ENCODE peak calls at places on chromosomes 2 and 18, in five cellular contexts. R, G, J, T and E are unnamed samples.

GRCh38 chr2:201450910-201451329 is 338 bp downstream of the TRAK2 start:
- DNase-seq in T (no peak), G (no peak), J (no peak), R (no peak), E (no peak)

GRCh38 chr18:54284967-54285785 is 15.9 kb downstream of the POLI start:
- DNase-seq in R (no peak), T (no peak), J (peak; percentile 99), G (no peak), E (peak; percentile 26)

GRCh38 chr2:45568935-45569334 is 42.1 kb downstream of the SRBD1 start:
- DNase-seq in J (no peak), R (no peak), G (no peak), T (no peak), E (no peak)

GRCh38 chr2:141439524-141439923 is 691.3 kb downstream of the LRP1B start:
- DNase-seq in J (no peak), R (no peak), T (no peak), G (no peak), E (no peak)

GRCh38 chr2:43041661-43042360 is 184.6 kb downstream of the ZFP36L2 start:
- DNase-seq in J (no peak), T (no peak), G (peak; percentile 48), R (peak; percentile 82), E (peak; percentile 71)

GRCh38 chr2:96103388-96103705 is 13.0 kb downstream of the ADRA2B start:
- DNase-seq in R (peak; percentile 14), J (no peak), G (no peak), T (peak; percentile 33), E (no peak)

GRCh38 chr18:23616258-23616657 is 30.0 kb upstream of the NPC1 start:
- DNase-seq in G (no peak), T (no peak), R (no peak), J (no peak), E (no peak)

GRCh38 chr18:907171-907879 is 2.7 kb downstream of the ADCYAP1 start:
- DNase-seq in G (peak; percentile 46), T (no peak), J (no peak), R (peak; percentile 49), E (no peak)

GRCh38 chr2:239953418-239954061 is 71.6 kb downstream of the NDUFA10 start:
- DNase-seq in J (no peak), R (no peak), G (peak; percentile 66), T (peak; percentile 87), E (no peak)

GRCh38 chr2:71801969-71802368 is 345.7 kb downstream of the CYP26B1 start:
- DNase-seq in J (peak; percentile 7), R (peak; percentile 51), T (peak; percentile 84), G (peak; percentile 84), E (no peak)

GRCh38 chr2:65281626-65282351 is 54.2 kb downstream of the ACTR2 start:
- DNase-seq in J (no peak), R (no peak), T (no peak), G (peak; percentile 62), E (no peak)

GRCh38 chr2:234986346-234986745 is 34.5 kb downstream of the SH3BP4 start:
- DNase-seq in T (no peak), R (no peak), J (no peak), G (peak; percentile 6), E (no peak)

DNA sequence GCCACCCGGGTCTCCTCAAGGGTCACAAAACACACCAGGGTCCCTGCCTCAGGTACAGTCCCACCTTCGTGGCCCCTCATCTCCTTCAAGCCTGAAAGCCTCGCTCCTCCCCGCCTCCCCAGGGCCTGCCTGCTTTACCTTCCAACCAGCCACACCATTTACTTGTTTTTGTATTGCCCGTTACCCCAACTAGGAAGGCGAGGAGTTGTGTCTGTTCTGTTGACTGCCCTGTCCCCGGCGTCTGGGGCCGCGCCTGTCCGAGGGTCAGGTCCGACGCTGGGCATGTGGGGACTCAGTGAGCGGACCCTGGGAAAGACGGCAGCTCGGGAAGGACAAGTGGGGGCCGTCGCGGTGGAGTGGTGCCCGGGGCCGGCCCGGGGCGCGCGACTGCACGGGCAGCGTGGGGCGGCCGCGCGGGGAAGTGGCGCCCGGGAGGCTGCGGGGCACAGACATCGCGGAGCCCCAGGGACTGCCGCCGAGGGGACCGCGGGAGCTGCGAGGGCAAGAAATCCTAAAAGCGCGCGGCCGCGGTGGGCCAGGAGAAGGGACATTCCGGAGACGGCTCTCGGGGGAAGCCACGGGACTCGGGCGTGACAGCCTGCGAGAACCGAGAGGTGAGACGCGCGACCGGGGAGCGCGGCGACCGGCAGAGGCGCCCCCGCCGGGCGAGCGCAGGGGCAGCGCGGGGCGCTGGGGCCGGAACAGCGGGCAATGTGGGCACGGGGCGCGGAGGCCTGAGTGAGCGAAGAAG is 797 bp upstream of the GRHL1 start:
- DNase-seq in T (no peak), R (no peak), J (peak; percentile 61), G (peak; percentile 72), E (no peak)
- TF ChIP-seq CTCF in T (peak; percentile 8), R (peak; percentile 38), J (peak; percentile 15), G (peak; percentile 28), E (no peak)

GRCh38 chr2:218879881-218880748 is 537 bp upstream of the WNT10A start:
- DNase-seq in G (peak; percentile 68), J (peak; percentile 79), T (no peak), R (peak; percentile 74), E (no peak)
- H3K4me3 ChIP-seq in G (peak overlapping the region; percentile 26), J (peak overlapping the region; percentile 68), T (peak overlapping the region; percentile 2), R (peak overlapping the region; percentile 28), E (no peak overlapping the region)

GRCh38 chr2:63050916-63051794 is 525 bp downstream of the OTX1 start:
- DNase-seq in T (no peak), G (no peak), J (peak; percentile 7), R (peak; percentile 58), E (no peak)
- TF ChIP-seq CTCF in T (no peak), G (no peak), J (no peak), R (no peak), E (no peak)

DNA sequence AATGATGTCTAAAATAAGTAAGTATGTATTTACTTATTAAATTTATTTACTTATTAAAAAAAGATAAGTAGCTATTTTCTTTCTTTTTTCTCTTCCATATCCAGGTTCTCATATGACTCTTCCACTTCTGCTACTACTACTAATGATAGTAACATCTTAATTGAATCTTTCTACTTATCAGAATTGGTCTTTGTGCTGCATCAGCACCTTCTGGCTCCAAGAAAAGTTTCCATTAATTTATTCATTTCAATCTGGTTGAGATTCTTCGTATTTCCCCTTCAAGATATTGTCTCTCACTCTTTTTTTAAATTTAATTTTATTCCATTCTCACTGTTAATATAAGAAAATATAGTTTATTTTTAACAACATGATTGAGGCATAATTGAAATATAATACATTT is 1675.4 kb downstream of the DPP10 start:
- DNase-seq in J (no peak), R (no peak), G (no peak), T (no peak), E (no peak)
- H3K4me3 ChIP-seq in J (no peak overlapping the region), R (no peak overlapping the region), G (no peak overlapping the region), T (no peak overlapping the region), E (no peak overlapping the region)

GRCh38 chr18:10670856-10671255 is 145.0 kb downstream of the NAPG start:
- DNase-seq in T (no peak), J (peak; percentile 17), R (no peak), G (no peak), E (no peak)
- TF ChIP-seq CTCF in T (no peak), J (no peak), R (no peak), G (no peak), E (no peak)

GRCh38 chr2:27247893-27248292 is 15.0 kb downstream of the SLC30A3 start:
- DNase-seq in R (no peak), G (no peak), J (no peak), T (no peak), E (no peak)

GRCh38 chr2:27249077-27249890 is 13.6 kb downstream of the SLC30A3 start:
- DNase-seq in R (peak; percentile 52), G (no peak), J (no peak), T (no peak), E (no peak)

GRCh38 chr2:27251786-27252185 is 11.1 kb downstream of the SLC30A3 start:
- DNase-seq in J (no peak), R (no peak), T (no peak), G (no peak), E (no peak)

GRCh38 chr2:27249891-27250651 is 12.8 kb downstream of the SLC30A3 start:
- DNase-seq in R (peak; percentile 87), G (peak; percentile 81), T (no peak), J (peak; percentile 69), E (no peak)

DNA sequence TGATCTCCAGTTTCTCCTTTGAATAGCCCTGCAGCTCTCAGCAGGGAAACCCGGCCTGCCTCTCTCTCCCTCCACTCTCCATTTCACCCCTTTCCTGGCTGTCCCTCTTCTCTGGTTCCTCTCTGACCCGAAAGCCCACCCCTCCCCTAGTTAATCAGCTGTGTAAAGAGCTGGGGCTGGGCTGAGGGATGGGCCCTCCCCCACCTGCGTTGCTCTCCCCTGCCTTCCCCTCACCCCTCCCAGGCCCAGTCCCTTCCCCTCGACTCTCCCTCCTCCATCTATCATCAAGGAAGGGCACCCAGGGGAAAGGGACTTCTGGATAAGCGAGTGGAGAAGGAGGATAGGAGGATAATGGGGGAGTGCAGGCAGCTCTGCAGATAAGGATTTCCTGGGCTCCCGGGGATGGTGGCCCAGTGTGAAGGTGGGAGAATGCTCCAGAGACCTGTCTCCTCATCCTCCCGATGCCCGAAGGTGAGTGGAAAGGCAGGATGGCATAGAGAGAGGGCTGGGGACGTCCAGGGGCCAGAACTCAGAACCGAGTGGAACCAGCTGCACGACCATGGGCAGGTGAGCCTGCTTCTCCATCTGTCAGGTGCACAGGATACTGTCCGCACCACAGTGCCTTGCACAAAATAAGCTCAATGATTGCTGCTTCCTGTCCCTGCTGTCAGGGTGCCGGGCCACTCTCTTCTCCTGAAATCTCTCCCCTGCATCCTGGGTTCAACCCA is 12.0 kb downstream of the SLC30A3 start:
- DNase-seq in R (no peak), G (no peak), T (no peak), J (no peak), E (no peak)
- H3K4me3 ChIP-seq in R (no peak overlapping the region), G (no peak overlapping the region), T (no peak overlapping the region), J (no peak overlapping the region), E (no peak overlapping the region)

GRCh38 chr18:30999186-30999585 is 43.4 kb downstream of the DSC3 start:
- DNase-seq in R (no peak), T (no peak), G (no peak), J (peak; percentile 11), E (no peak)
- TF ChIP-seq CTCF in R (peak; percentile 22), T (no peak), G (no peak), J (no peak), E (no peak)

GRCh38 chr18:76958692-76959341 is 136.5 kb downstream of the ZNF236 start:
- DNase-seq in J (no peak), G (no peak), T (no peak), R (peak; percentile 75), E (no peak)
- H3K4me3 ChIP-seq in J (no peak overlapping the region), G (no peak overlapping the region), T (no peak overlapping the region), R (no peak overlapping the region), E (no peak overlapping the region)